ENCODE peak calls at places on chromosomes 12 and 14, in ten cellular contexts. A, X, R, B, P, T, V, K, M and D are unnamed samples.

GRCh38 chr12:56071648-56072047 is 8.3 kb upstream of the ERBB3 start:
- DNase-seq in A (peak; percentile 16), X (no peak), R (no peak), B (no peak), P (no peak), T (no peak), V (no peak), K (no peak), M (peak; percentile 15), D (no peak)

GRCh38 chr12:102659200-102659911 is 179.0 kb upstream of the IGF1 start:
- DNase-seq in A (no peak), X (no peak), R (no peak), B (no peak), P (no peak), T (no peak), V (no peak), K (no peak), M (no peak), D (no peak)

GRCh38 chr12:107951024-107951423 is 176.5 kb downstream of the ASCL4 start:
- DNase-seq in A (no peak), X (no peak), R (no peak), B (no peak), P (no peak), T (no peak), V (no peak), K (no peak), M (no peak), D (no peak)

GRCh38 chr12:51188359-51189051 is 15.6 kb upstream of the TFCP2 start:
- DNase-seq in A (no peak), X (no peak), R (no peak), B (no peak), P (peak; percentile 55), T (no peak), V (no peak), K (no peak), M (no peak), D (peak; percentile 83)

GRCh38 chr12:130916251-130916911 is 37.3 kb upstream of the ADGRD1 start:
- DNase-seq in A (no peak), X (peak; percentile 61), R (no peak), B (peak; percentile 80), P (peak; percentile 18), T (peak; percentile 8), V (no peak), K (peak; percentile 7), M (peak; percentile 85), D (peak; percentile 69)

GRCh38 chr12:48980389-48980952 is 2.3 kb downstream of the WNT1 start:
- DNase-seq in A (no peak), X (peak; percentile 59), R (no peak), B (no peak), P (no peak), T (no peak), V (peak; percentile 69), K (no peak), M (no peak), D (no peak)

GRCh38 chr12:2082321-2082720 is 29.5 kb downstream of the CACNA1C start:
- DNase-seq in A (no peak), X (no peak), R (no peak), B (no peak), P (no peak), T (no peak), V (no peak), K (no peak), M (no peak), D (no peak)

GRCh38 chr14:85313801-85314207 is 216.1 kb upstream of the FLRT2 start:
- DNase-seq in A (peak; percentile 77), X (no peak), R (no peak), B (no peak), P (no peak), T (peak; percentile 77), V (no peak), K (peak; percentile 65), M (no peak), D (no peak)

GRCh38 chr14:30214014-30214413 is 286.4 kb upstream of the PRKD1 start:
- DNase-seq in A (peak; percentile 59), X (no peak), R (no peak), B (no peak), P (no peak), T (no peak), V (no peak), K (peak; percentile 65), M (no peak), D (no peak)

GRCh38 chr12:30925607-30926242 is 823 bp upstream of the TSPAN11 start:
- DNase-seq in A (no peak), X (no peak), R (no peak), B (no peak), P (no peak), T (no peak), V (no peak), K (no peak), M (no peak), D (no peak)
- H3K4me3 ChIP-seq in A (peak overlapping the region; percentile 48), X (no peak overlapping the region), R (peak overlapping the region; percentile 31), B (peak overlapping the region; percentile 27), P (no peak overlapping the region), T (peak overlapping the region; percentile 34), V (no peak overlapping the region), K (peak overlapping the region; percentile 28), M (peak overlapping the region; percentile 49), D (peak overlapping the region; percentile 24)

GRCh38 chr12:105444050-105444808 is 113.7 kb downstream of the C12orf75 start:
- DNase-seq in A (peak; percentile 84), X (no peak), R (no peak), B (no peak), P (no peak), T (peak; percentile 45), V (no peak), K (no peak), M (no peak), D (no peak)
- TF ChIP-seq CTCF in A (no peak), X (no peak), R (no peak), B (no peak), P (no peak), T (no peak), V (no peak), K (no peak), M (no peak), D (no peak)

GRCh38 chr14:96143906-96144305 is 60.7 kb upstream of the BDKRB2 start:
- DNase-seq in A (peak; percentile 73), X (no peak), R (no peak), B (no peak), P (no peak), T (no peak), V (no peak), K (no peak), M (no peak), D (no peak)

GRCh38 chr14:96149131-96149530 is 55.5 kb upstream of the BDKRB2 start:
- DNase-seq in A (no peak), X (no peak), R (no peak), B (peak; percentile 28), P (no peak), T (no peak), V (no peak), K (no peak), M (no peak), D (no peak)

GRCh38 chr14:96148631-96149030 is 56.0 kb upstream of the BDKRB2 start:
- DNase-seq in A (no peak), X (no peak), R (no peak), B (peak; percentile 28), P (no peak), T (no peak), V (no peak), K (no peak), M (no peak), D (no peak)

GRCh38 chr14:96146131-96146771 is 58.4 kb upstream of the BDKRB2 start:
- DNase-seq in A (peak; percentile 90), X (no peak), R (peak; percentile 73), B (no peak), P (no peak), T (peak; percentile 71), V (no peak), K (peak; percentile 74), M (peak; percentile 77), D (no peak)

DNA sequence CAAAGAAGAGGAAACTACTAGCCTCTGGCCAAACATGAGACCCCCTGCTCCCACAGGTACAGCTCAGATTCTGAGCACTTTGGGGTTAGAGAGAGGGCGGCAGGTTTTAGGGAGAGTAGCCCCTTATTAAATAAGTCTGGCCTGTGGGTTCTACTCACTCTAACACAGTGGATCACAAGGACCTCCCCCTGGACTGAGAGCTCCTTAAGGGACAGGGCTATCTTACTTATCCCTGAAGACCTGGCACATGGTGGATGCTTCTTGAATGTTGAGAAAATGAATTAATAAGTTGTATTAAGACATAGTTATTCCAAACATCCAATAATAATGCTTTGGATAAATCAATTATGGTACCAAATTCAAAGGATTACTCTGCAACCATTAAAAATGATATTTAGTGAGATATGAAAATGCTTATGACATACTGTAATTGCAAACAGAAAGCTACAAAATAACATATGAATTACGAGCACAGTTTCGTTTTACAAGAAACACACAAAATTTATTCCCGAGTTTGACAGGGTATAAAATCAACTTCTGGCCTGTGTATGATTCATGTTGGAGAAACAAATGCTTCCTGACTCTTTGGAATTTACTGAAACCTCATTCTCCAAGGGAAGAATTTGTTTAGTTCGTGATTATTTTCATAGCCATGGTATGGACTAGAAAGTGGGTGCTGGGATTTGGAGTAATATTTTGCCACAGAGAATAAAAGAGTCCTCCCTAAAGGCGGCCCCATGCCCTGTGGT is 59.3 kb upstream of the BDKRB2 start:
- DNase-seq in A (peak; percentile 86), X (no peak), R (no peak), B (no peak), P (no peak), T (peak; percentile 83), V (no peak), K (peak; percentile 76), M (no peak), D (no peak)
- H3K4me3 ChIP-seq in A (peak overlapping the region; percentile 20), X (no peak overlapping the region), R (no peak overlapping the region), B (no peak overlapping the region), P (no peak overlapping the region), T (no peak overlapping the region), V (no peak overlapping the region), K (no peak overlapping the region), M (no peak overlapping the region), D (no peak overlapping the region)

GRCh38 chr12:93742086-93742934 is 65.1 kb downstream of the CRADD start:
- DNase-seq in A (peak; percentile 60), X (peak; percentile 18), R (peak; percentile 78), B (no peak), P (no peak), T (no peak), V (peak; percentile 72), K (peak; percentile 73), M (peak; percentile 82), D (peak; percentile 75)
- TF ChIP-seq CTCF in A (peak; percentile 16), X (no peak), R (no peak), B (peak; percentile 49), P (no peak), T (peak; percentile 25), V (no peak), K (peak; percentile 30), M (peak; percentile 19), D (peak; percentile 41)